ENCODE peak calls at places on chromosomes 1 and 21, in eight cellular contexts. Z is NCI-H82; P is mesendoderm; D is kidney tubule cell; J is stimulated activated naive CD8-positive, alpha-beta T cell treated with anti-CD3 and anti-CD28 coated beads, Interleukin-15, amount 100 ng/mL, for 72 hours; M is HFF-Myc; O is HS-5; W is T-cell. V is an unnamed sample.
A peak's percentile ranks its signal among the peaks of the same experiment; 100 is the strongest.

GRCh38 chr1:101284021-101284420 is 47.2 kb downstream of the S1PR1 start:
- DNase-seq in Z (peak; percentile 50), P (no peak), W (peak; percentile 40), M (no peak), O (no peak), D (no peak), J (peak; percentile 53), V (no peak)

GRCh38 chr1:228876187-228876586 is 140.9 kb downstream of the RHOU start:
- DNase-seq in J (no peak), D (no peak), P (no peak), O (no peak), M (no peak), Z (no peak), W (no peak), V (no peak)

GRCh38 chr1:229579101-229579651 is 20.7 kb upstream of the ABCB10 start:
- DNase-seq in M (no peak), W (no peak), Z (peak; percentile 49), D (peak; percentile 49), O (no peak), P (no peak), J (no peak), V (no peak)

GRCh38 chr1:64082459-64082858 is 121.0 kb upstream of the UBE2U start:
- DNase-seq in W (no peak), J (no peak), Z (peak; percentile 36), M (no peak), D (peak; percentile 57), O (peak; percentile 43), P (peak; percentile 75), V (no peak)

GRCh38 chr21:27036736-27037301 is 69.9 kb upstream of the ADAMTS5 start:
- DNase-seq in M (no peak), D (no peak), W (no peak), Z (no peak), P (no peak), J (no peak), O (no peak), V (no peak)

GRCh38 chr1:225911207-225912130 is 12.6 kb downstream of the PYCR2 start:
- DNase-seq in Z (no peak), M (no peak), D (peak; percentile 62), O (no peak), W (peak; percentile 67), P (peak; percentile 70), J (peak; percentile 71), V (no peak)

GRCh38 chr21:24272527-24272938 is 1334.7 kb downstream of the MRPL39 start:
- DNase-seq in W (no peak), Z (no peak), M (no peak), D (no peak), P (peak; percentile 73), J (no peak), O (no peak), V (no peak)

GRCh38 chr1:44526295-44527073 is 121.4 kb downstream of the RNF220 start:
- DNase-seq in D (no peak), Z (no peak), P (peak; percentile 73), J (no peak), W (no peak), O (no peak), M (no peak), V (no peak)

GRCh38 chr1:192238421-192238820 is 78.4 kb upstream of the RGS21 start:
- DNase-seq in D (no peak), W (no peak), M (no peak), Z (no peak), O (no peak), J (no peak), P (peak; percentile 9), V (no peak)

GRCh38 chr1:205542367-205542766 is 37.9 kb downstream of the CDK18 start:
- DNase-seq in W (no peak), P (no peak), O (no peak), Z (peak; percentile 80), D (no peak), J (no peak), M (no peak), V (no peak)

GRCh38 chr1:25566730-25567341 is 23.4 kb downstream of the LDLRAP1 start:
- DNase-seq in M (no peak), W (peak; percentile 44), Z (peak; percentile 40), J (peak; percentile 67), P (no peak), O (no peak), D (no peak), V (no peak)

GRCh38 chr1:24289937-24290595 is 29.1 kb upstream of the GRHL3 start:
- DNase-seq in J (no peak), M (peak; percentile 52), Z (peak; percentile 23), P (no peak), W (no peak), O (no peak), D (peak; percentile 96), V (peak; percentile 93)

GRCh38 chr1:27980216-27980820 is 20.5 kb downstream of the XKR8 start:
- DNase-seq in Z (peak; percentile 38), W (no peak), P (no peak), O (no peak), D (no peak), J (no peak), M (no peak), V (no peak)

GRCh38 chr1:153617677-153618076 is 1.6 kb upstream of the S100A14 start:
- DNase-seq in M (no peak), W (no peak), D (peak; percentile 89), O (no peak), Z (peak; percentile 78), J (peak; percentile 67), P (peak; percentile 85), V (no peak)

GRCh38 chr1:1763657-1764621 is 14.3 kb downstream of the NADK start:
- DNase-seq in Z (no peak), O (no peak), W (no peak), J (no peak), D (no peak), M (no peak), P (no peak), V (no peak)

GRCh38 chr1:202807926-202808757 is at the start of gene KDM5B:
- DNase-seq in P (peak; percentile 87), W (peak; percentile 41), Z (peak; percentile 82), D (peak; percentile 72), O (no peak), M (peak; percentile 17), J (peak; percentile 73), V (no peak)

GRCh38 chr1:209675567-209676154 is 449 bp downstream of the G0S2 start:
- DNase-seq in Z (peak; percentile 57), D (peak; percentile 40), O (no peak), J (peak; percentile 22), W (no peak), M (no peak), P (peak; percentile 36), V (no peak)

GRCh38 chr1:48043524-48043923 is 46.3 kb upstream of the TRABD2B start:
- DNase-seq in P (peak; percentile 45), D (peak; percentile 77), O (no peak), J (no peak), M (no peak), W (no peak), Z (no peak), V (no peak)

GRCh38 chr1:20153000-20153418 is 13.9 kb downstream of the PLA2G2F start:
- DNase-seq in D (peak; percentile 26), M (no peak), Z (no peak), J (no peak), O (no peak), W (no peak), P (peak; percentile 81), V (no peak)

GRCh38 chr1:221449801-221450470 is 292.0 kb downstream of the DUSP10 start:
- DNase-seq in M (no peak), W (no peak), J (peak; percentile 14), Z (no peak), P (no peak), D (peak; percentile 75), O (peak; percentile 76), V (no peak)

GRCh38 chr1:94856868-94857267 is 36.7 kb downstream of the SLC44A3 start:
- DNase-seq in P (no peak), O (no peak), D (no peak), Z (no peak), W (no peak), J (no peak), M (no peak), V (no peak)

GRCh38 chr1:234658143-234658542 is 48.2 kb upstream of the IRF2BP2 start:
- DNase-seq in M (no peak), Z (no peak), D (peak; percentile 91), O (peak; percentile 37), W (no peak), P (peak; percentile 74), J (no peak), V (peak; percentile 44)

GRCh38 chr1:27011058-27011764 is 1.4 kb downstream of the TENT5B start:
- DNase-seq in J (no peak), O (peak; percentile 73), Z (peak; percentile 95), M (no peak), P (peak; percentile 99), D (peak; percentile 95), W (no peak), V (no peak)